ENCODE peak calls at places on chromosomes 1 and 21, in eight cellular contexts. A is heart right ventricle, M is NB4, D is cardiac fibroblast, H is A673, V is GM12878, P is GM12865, E is suprapubic skin. O is an unnamed sample.

GRCh38 chr1:214902636-214903320 is 179.8 kb upstream of the KCNK2 start:
- DNase-seq in V (no peak), E (no peak), P (no peak), D (peak; percentile 22), H (no peak), M (no peak), A (no peak), O (no peak)

GRCh38 chr1:116113615-116114014 is 2.4 kb downstream of the MAB21L3 start:
- DNase-seq in V (no peak), E (no peak), D (no peak), M (no peak), P (no peak), H (no peak), A (no peak), O (no peak)

GRCh38 chr21:30257773-30258172 is 25.0 kb downstream of the KRTAP24-1 start:
- DNase-seq in A (no peak), D (peak; percentile 76), P (peak; percentile 16), H (peak; percentile 27), M (peak; percentile 41), V (no peak), E (no peak), O (no peak)

GRCh38 chr1:31238986-31239613 is 587 bp downstream of the NKAIN1 start:
- DNase-seq in V (no peak), D (no peak), A (no peak), P (no peak), M (peak; percentile 48), H (peak; percentile 50), E (no peak), O (no peak)

GRCh38 chr1:226882631-226883409 is 12.4 kb downstream of the PSEN2 start:
- DNase-seq in P (peak; percentile 90), H (no peak), D (peak; percentile 34), E (no peak), M (no peak), V (peak; percentile 86), A (no peak), O (peak; percentile 63)

GRCh38 chr1:40339420-40340323 is 22.6 kb upstream of the COL9A2 start:
- DNase-seq in H (no peak), D (no peak), A (no peak), V (no peak), P (no peak), E (no peak), M (peak; percentile 43), O (no peak)

GRCh38 chr21:33157303-33157702 is 72.4 kb upstream of the IFNAR2 start:
- DNase-seq in M (peak; percentile 38), V (no peak), A (no peak), E (no peak), H (peak; percentile 19), P (no peak), D (peak; percentile 5), O (no peak)

GRCh38 chr1:20058531-20058930 is 11.5 kb upstream of the PLA2G5 start:
- DNase-seq in A (no peak), P (peak; percentile 62), D (peak; percentile 78), V (no peak), E (no peak), H (peak; percentile 32), M (peak; percentile 80), O (no peak)

GRCh38 chr1:113783254-113784103 is 24.2 kb upstream of the PHTF1 start:
- DNase-seq in D (peak; percentile 78), P (peak; percentile 61), A (peak; percentile 31), H (peak; percentile 67), M (peak; percentile 87), V (peak; percentile 55), E (no peak), O (no peak)

GRCh38 chr1:116785006-116785405 is 30.8 kb downstream of the CD2 start:
- DNase-seq in P (peak; percentile 53), D (no peak), E (no peak), M (peak; percentile 81), V (no peak), A (no peak), H (no peak), O (no peak)

GRCh38 chr1:152497273-152497672 is 13.3 kb upstream of the LCE5A start:
- DNase-seq in V (no peak), E (no peak), A (no peak), M (peak; percentile 38), D (no peak), P (peak; percentile 9), H (peak; percentile 37), O (no peak)

GRCh38 chr21:41374177-41374712 is 12.4 kb downstream of the MX2 start:
- DNase-seq in A (no peak), D (no peak), M (no peak), E (no peak), P (no peak), H (no peak), V (no peak), O (no peak)

GRCh38 chr1:17908945-17909344 is 153.8 kb downstream of the ACTL8 start:
- DNase-seq in E (no peak), P (no peak), D (no peak), A (no peak), M (no peak), H (no peak), V (no peak), O (no peak)

GRCh38 chr1:78229344-78229743 is 183.6 kb downstream of the GIPC2 start:
- DNase-seq in E (no peak), M (no peak), A (no peak), P (no peak), D (peak; percentile 85), H (peak; percentile 32), V (no peak), O (no peak)

DNA sequence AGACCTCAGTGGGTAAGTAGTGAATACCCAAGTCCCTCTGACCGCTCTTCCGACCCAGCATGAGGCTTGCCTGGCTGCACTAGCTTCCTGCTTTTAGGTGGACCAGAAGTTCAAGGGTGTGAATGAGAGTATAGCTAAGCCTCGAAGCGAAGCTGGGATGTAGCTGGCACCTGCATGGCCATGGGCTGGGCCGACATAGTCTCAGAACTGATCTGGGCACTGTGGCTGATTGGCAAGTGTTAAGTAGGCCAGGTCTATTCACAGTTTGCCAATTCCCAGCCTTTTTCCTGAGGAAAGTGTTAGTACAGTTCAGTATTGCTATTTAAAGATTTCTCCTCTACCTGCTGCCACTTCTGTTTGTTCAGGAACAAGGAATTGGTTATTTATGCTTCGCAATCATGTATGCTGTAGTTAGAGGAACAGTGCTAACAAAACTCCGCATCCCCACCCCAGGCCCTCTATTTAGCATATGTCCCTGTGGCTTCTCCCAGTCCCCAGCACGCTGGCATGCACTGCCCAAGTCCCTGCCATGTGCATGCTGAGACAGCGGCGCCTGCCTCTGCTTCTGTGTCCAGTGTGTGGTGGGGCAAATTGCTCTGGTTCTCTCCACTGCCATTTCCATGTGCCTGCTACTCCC is 16.3 kb downstream of the SPATA46 start:
- DNase-seq in V (no peak), D (no peak), E (no peak), P (no peak), M (no peak), H (no peak), A (no peak), O (no peak)
- TF ChIP-seq CTCF in V (no peak), D (no peak), E (no peak), P (no peak), M (no peak), H (no peak), A (no peak), O (no peak)

DNA sequence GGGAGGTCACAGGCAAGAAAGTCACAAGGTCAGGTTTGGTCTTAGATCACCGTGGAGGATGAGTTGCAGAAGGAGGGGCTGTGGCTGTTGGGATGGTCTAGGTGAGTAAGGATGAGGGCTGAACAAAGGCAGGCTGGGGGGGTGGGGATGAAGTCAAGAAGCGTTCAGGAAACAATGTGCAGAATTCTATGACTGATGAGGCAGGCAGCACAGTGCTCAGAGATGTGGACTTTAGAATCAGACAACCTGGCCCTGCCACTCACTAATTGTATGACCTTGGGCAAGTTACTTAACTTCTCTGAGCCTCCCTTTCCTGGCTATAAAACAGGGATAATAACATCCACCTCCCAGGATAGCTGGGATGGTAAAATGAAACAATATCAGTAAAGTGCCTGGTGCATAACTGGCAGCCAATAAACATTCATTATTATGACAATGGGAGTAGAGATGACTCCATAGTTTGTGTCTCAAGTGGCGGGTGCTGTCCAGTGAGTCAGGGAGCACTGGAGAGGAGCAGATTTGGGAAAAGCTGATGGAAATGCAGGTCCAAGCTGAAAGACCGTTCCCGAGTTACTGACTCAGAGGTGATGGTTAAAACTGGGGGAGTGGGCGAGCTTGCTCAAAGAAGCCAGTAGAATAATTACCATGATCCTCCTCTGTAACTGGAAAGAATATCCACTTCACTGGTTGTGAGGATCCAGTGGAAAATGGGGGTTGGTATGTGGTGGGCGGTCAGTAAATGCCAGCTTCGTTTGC is 2.1 kb downstream of the TIE1 start:
- DNase-seq in A (no peak), D (no peak), H (no peak), V (no peak), E (no peak), M (no peak), P (no peak), O (no peak)
- H3K4me3 ChIP-seq in A (peak overlapping the region; percentile 47), D (no peak overlapping the region), H (no peak overlapping the region), V (no peak overlapping the region), E (peak overlapping the region; percentile 28), M (no peak overlapping the region), P (no peak overlapping the region), O (no peak overlapping the region)

GRCh38 chr1:39130297-39130696 is 74.2 kb upstream of the MACF1 start:
- DNase-seq in A (no peak), M (no peak), E (no peak), D (peak; percentile 82), P (no peak), V (no peak), H (no peak), O (no peak)

GRCh38 chr1:39131940-39132339 is 72.6 kb upstream of the MACF1 start:
- DNase-seq in D (no peak), M (no peak), H (no peak), E (no peak), P (no peak), A (no peak), V (no peak), O (no peak)

GRCh38 chr1:39134768-39135333 is 69.6 kb upstream of the MACF1 start:
- DNase-seq in H (no peak), M (no peak), A (no peak), D (no peak), E (no peak), V (no peak), P (no peak), O (no peak)

GRCh38 chr1:39133340-39133684 is 71.2 kb upstream of the MACF1 start:
- DNase-seq in V (no peak), M (no peak), E (no peak), P (no peak), D (no peak), A (no peak), H (no peak), O (no peak)

GRCh38 chr1:39132505-39133339 is 71.8 kb upstream of the MACF1 start:
- DNase-seq in E (peak; percentile 89), M (no peak), A (peak; percentile 88), V (no peak), P (no peak), H (peak; percentile 93), D (peak; percentile 79), O (no peak)
- TF ChIP-seq CTCF in E (peak; percentile 37), M (no peak), A (peak; percentile 46), V (no peak), P (no peak), H (peak; percentile 51), D (peak; percentile 42), O (no peak)

DNA sequence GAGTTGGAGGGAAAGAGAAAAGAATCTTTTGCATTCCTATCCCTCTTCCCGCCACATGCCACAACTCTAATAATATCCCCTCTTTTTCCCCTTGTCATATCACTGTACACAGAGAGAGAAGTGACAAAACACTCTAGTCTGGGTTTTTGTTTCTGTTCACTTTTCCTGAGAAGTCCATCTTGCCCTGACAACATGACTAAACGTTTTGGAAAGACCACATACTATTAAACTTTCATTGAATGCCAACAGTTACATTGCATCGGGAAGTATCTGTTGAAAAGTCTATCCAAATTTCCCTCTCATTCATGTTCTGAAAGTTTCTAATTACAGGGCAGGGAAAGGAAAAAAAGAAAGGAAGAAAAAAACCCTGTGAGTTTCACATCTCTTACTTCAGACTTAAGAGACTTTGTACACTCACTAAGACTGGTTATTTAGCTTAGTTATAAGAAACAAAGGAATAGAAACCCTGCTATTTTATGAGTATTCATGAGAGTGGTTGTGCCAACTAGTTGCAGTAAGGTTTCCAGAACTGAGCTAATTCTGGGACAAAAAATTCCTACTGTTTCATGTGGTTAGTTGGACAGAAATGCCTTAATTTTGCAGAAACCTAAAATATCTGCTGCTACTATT is 16.9 kb downstream of the PLA2G4A start:
- DNase-seq in E (no peak), P (no peak), A (no peak), V (no peak), H (peak; percentile 52), M (no peak), D (peak; percentile 27), O (no peak)
- H3K4me3 ChIP-seq in E (no peak overlapping the region), P (no peak overlapping the region), A (no peak overlapping the region), V (no peak overlapping the region), H (peak overlapping the region; percentile 5), M (no peak overlapping the region), D (no peak overlapping the region), O (no peak overlapping the region)

O was measured in GM06990.